ENCODE peak calls at places on chromosomes 6 and 20, in eight cellular contexts. One of them, this sample, is unnamed.

GRCh38 chr6:137704802-137705165 is 162.3 kb upstream of the TNFAIP3 start:
- DNase-seq in PC-3: no peak
- DNase-seq in upper lobe of left lung: no peak
- DNase-seq in AG10803: no peak
- DNase-seq in fibroblast of lung: no peak
- DNase-seq in adrenal gland: no peak
- DNase-seq in right lobe of liver: no peak
- DNase-seq in prostate gland: no peak
- DNase-seq in this sample: no peak

GRCh38 chr6:24581084-24581669 is 64.8 kb downstream of the KIAA0319 start:
- DNase-seq in AG10803: peak
- DNase-seq in PC-3: peak
- DNase-seq in prostate gland: peak
- DNase-seq in upper lobe of left lung: no peak
- DNase-seq in adrenal gland: peak
- DNase-seq in right lobe of liver: peak
- DNase-seq in fibroblast of lung: peak
- DNase-seq in this sample: peak

GRCh38 chr20:51931321-51931720 is 129.0 kb upstream of the SALL4 start:
- DNase-seq in AG10803: no peak
- DNase-seq in adrenal gland: no peak
- DNase-seq in prostate gland: no peak
- DNase-seq in upper lobe of left lung: no peak
- DNase-seq in fibroblast of lung: no peak
- DNase-seq in PC-3: no peak
- DNase-seq in right lobe of liver: no peak
- DNase-seq in this sample: no peak

GRCh38 chr6:12844284-12845223 is 128.0 kb downstream of the PHACTR1 start:
- DNase-seq in AG10803: peak
- DNase-seq in upper lobe of left lung: no peak
- DNase-seq in prostate gland: no peak
- DNase-seq in right lobe of liver: no peak
- DNase-seq in fibroblast of lung: no peak
- DNase-seq in PC-3: peak
- DNase-seq in adrenal gland: no peak
- DNase-seq in this sample: peak

GRCh38 chr6:144310761-144311160 is 25.6 kb downstream of the UTRN start:
- DNase-seq in fibroblast of lung: no peak
- DNase-seq in upper lobe of left lung: no peak
- DNase-seq in prostate gland: no peak
- DNase-seq in PC-3: no peak
- DNase-seq in right lobe of liver: no peak
- DNase-seq in AG10803: no peak
- DNase-seq in adrenal gland: no peak
- DNase-seq in this sample: no peak

GRCh38 chr6:328184-328670 is 35.9 kb downstream of the DUSP22 start:
- DNase-seq in adrenal gland: peak
- DNase-seq in AG10803: peak
- DNase-seq in fibroblast of lung: peak
- DNase-seq in upper lobe of left lung: no peak
- DNase-seq in prostate gland: no peak
- DNase-seq in PC-3: peak
- DNase-seq in right lobe of liver: no peak
- DNase-seq in this sample: peak

GRCh38 chr20:1811621-1812498 is 83.3 kb upstream of the SIRPA start:
- DNase-seq in right lobe of liver: no peak
- DNase-seq in PC-3: no peak
- DNase-seq in upper lobe of left lung: no peak
- DNase-seq in adrenal gland: no peak
- DNase-seq in fibroblast of lung: no peak
- DNase-seq in AG10803: peak
- DNase-seq in prostate gland: no peak
- DNase-seq in this sample: no peak

GRCh38 chr6:7587631-7588100 is 2.3 kb upstream of the SNRNP48 start:
- DNase-seq in fibroblast of lung: no peak
- DNase-seq in upper lobe of left lung: no peak
- DNase-seq in prostate gland: no peak
- DNase-seq in right lobe of liver: no peak
- DNase-seq in PC-3: peak
- DNase-seq in adrenal gland: no peak
- DNase-seq in AG10803: peak
- DNase-seq in this sample: peak

GRCh38 chr20:59192533-59192896 is 28.9 kb downstream of the ZNF831 start:
- DNase-seq in right lobe of liver: no peak
- DNase-seq in fibroblast of lung: no peak
- DNase-seq in PC-3: no peak
- DNase-seq in prostate gland: no peak
- DNase-seq in adrenal gland: no peak
- DNase-seq in upper lobe of left lung: peak
- DNase-seq in AG10803: no peak
- DNase-seq in this sample: no peak

GRCh38 chr6:46323312-46323965 is 152.7 kb upstream of the ENPP5 start:
- DNase-seq in prostate gland: no peak
- DNase-seq in adrenal gland: peak
- DNase-seq in fibroblast of lung: peak
- DNase-seq in upper lobe of left lung: no peak
- DNase-seq in PC-3: peak
- DNase-seq in right lobe of liver: no peak
- DNase-seq in AG10803: peak
- DNase-seq in this sample: peak

GRCh38 chr20:45470262-45470931 is 844 bp downstream of the WFDC2 start:
- DNase-seq in prostate gland: peak
- DNase-seq in AG10803: no peak
- DNase-seq in adrenal gland: no peak
- DNase-seq in fibroblast of lung: no peak
- DNase-seq in PC-3: no peak
- DNase-seq in right lobe of liver: no peak
- DNase-seq in upper lobe of left lung: peak
- DNase-seq in this sample: no peak

GRCh38 chr20:50297498-50298348 is 107.1 kb downstream of the CEBPB start:
- DNase-seq in upper lobe of left lung: no peak
- DNase-seq in fibroblast of lung: no peak
- DNase-seq in prostate gland: no peak
- DNase-seq in adrenal gland: no peak
- DNase-seq in right lobe of liver: no peak
- DNase-seq in PC-3: no peak
- DNase-seq in AG10803: no peak
- DNase-seq in this sample: no peak

GRCh38 chr6:79420054-79420453 is 117.2 kb downstream of the LCA5 start:
- DNase-seq in adrenal gland: no peak
- DNase-seq in fibroblast of lung: no peak
- DNase-seq in upper lobe of left lung: no peak
- DNase-seq in PC-3: no peak
- DNase-seq in right lobe of liver: no peak
- DNase-seq in AG10803: no peak
- DNase-seq in prostate gland: no peak
- DNase-seq in this sample: no peak

DNA sequence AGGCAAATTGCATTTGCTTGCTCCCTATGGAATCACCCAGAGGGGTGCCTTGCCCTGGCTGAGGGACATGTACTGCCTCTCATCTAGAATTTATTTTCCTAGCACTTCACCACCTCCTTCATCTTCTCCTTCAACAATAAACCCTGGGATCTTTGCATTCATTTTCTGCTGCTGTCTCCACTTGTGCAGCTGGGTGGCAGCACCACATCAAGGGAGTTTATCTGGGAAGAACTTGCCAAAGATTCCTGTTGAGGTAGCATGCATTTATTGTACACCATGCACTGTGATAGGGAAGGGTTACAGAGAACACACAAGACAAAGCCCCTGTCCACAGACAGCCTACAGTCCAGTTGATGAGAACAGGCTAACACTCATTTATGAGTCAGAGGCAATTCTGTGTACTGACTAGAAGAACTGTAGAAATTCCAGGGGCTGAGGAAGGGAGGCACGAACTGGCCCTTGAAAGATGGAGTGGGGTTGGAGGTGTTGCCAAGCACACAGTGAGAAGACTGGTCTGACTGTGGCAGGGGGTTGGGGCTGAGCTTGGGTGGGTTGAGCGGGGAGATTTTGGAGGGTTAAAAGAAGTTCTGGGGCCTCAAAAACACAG is 17.5 kb downstream of the C20orf173 start:
- DNase-seq in adrenal gland: peak
- DNase-seq in PC-3: peak
- DNase-seq in upper lobe of left lung: no peak
- DNase-seq in right lobe of liver: no peak
- DNase-seq in fibroblast of lung: peak
- DNase-seq in AG10803: peak
- DNase-seq in prostate gland: no peak
- DNase-seq in this sample: peak
- TF ChIP-seq CTCF in adrenal gland: peak
- TF ChIP-seq CTCF in PC-3: peak
- TF ChIP-seq CTCF in upper lobe of left lung: peak
- TF ChIP-seq CTCF in right lobe of liver: peak
- TF ChIP-seq CTCF in fibroblast of lung: peak
- TF ChIP-seq CTCF in AG10803: peak
- TF ChIP-seq CTCF in prostate gland: peak
- TF ChIP-seq CTCF in this sample: peak

GRCh38 chr6:29620629-29621028 is 12.4 kb downstream of the GABBR1 start:
- DNase-seq in PC-3: no peak
- DNase-seq in fibroblast of lung: no peak
- DNase-seq in prostate gland: no peak
- DNase-seq in upper lobe of left lung: no peak
- DNase-seq in AG10803: no peak
- DNase-seq in right lobe of liver: no peak
- DNase-seq in adrenal gland: no peak
- DNase-seq in this sample: no peak

GRCh38 chr6:29619578-29619977 is 13.4 kb downstream of the GABBR1 start:
- DNase-seq in PC-3: peak
- DNase-seq in right lobe of liver: no peak
- DNase-seq in AG10803: no peak
- DNase-seq in adrenal gland: no peak
- DNase-seq in upper lobe of left lung: no peak
- DNase-seq in prostate gland: no peak
- DNase-seq in fibroblast of lung: no peak
- DNase-seq in this sample: no peak

DNA sequence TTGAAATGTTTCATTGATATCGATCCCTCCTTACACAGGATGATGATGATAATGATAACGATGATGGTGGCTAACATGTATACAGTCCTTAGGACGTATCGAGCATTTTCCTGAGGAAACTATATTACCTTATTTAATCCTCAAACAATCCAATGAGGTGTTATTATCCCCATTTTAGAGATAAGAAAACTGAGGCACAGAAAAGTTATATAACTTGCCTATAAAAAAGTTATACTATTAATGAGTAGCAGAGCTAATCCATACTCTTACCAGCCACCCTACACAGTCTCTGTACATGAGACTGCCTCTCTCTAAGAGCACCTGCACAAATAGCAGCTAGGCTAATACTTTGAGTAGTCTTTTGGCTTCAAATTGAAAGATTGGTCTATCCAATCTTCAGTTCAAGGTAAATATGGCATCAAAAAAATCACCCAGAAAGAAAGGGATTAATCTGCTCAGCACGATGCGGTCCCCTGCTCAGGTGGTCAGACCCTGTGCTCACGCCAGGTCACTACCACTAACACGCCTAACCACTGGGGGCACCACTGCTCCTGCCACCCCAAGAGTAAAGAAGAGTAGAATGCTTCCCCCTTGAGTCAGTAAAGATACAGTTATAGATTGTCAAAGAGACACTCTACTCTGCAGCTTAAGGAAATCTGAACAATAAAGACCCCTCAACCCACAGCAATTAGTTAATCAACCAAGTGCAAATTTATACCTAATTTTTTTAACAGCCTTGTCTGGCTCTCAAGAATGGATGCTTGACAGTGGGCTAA is 15.0 kb downstream of the GABBR1 start:
- DNase-seq in prostate gland: no peak
- DNase-seq in adrenal gland: no peak
- DNase-seq in upper lobe of left lung: no peak
- DNase-seq in right lobe of liver: no peak
- DNase-seq in AG10803: no peak
- DNase-seq in PC-3: no peak
- DNase-seq in fibroblast of lung: no peak
- DNase-seq in this sample: no peak
- TF ChIP-seq CTCF in prostate gland: no peak
- TF ChIP-seq CTCF in adrenal gland: no peak
- TF ChIP-seq CTCF in upper lobe of left lung: no peak
- TF ChIP-seq CTCF in right lobe of liver: no peak
- TF ChIP-seq CTCF in AG10803: no peak
- TF ChIP-seq CTCF in PC-3: peak
- TF ChIP-seq CTCF in fibroblast of lung: no peak
- TF ChIP-seq CTCF in this sample: peak

DNA sequence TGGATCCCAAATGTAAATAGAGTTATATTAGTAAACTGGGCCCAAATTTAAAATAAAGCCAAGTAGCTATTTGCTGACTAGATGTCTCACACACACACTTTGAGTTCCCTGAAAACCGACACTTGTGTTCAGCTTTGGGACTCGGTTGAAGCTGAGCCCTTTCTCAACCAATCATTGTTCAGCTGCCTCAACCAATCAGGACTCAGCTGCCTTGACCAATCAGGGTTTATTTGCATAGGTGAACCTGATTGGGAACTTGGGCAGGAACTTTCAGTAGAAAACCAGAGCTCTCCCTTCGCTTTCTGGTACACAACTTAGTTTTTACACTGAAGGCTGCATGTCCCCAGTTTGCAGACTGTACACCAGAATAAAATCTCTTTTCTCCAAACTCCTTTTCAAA is 301.7 kb downstream of the FOXA2 start:
- DNase-seq in upper lobe of left lung: no peak
- DNase-seq in prostate gland: no peak
- DNase-seq in fibroblast of lung: no peak
- DNase-seq in adrenal gland: no peak
- DNase-seq in right lobe of liver: no peak
- DNase-seq in AG10803: no peak
- DNase-seq in PC-3: no peak
- DNase-seq in this sample: no peak
- TF ChIP-seq CTCF in upper lobe of left lung: no peak
- TF ChIP-seq CTCF in prostate gland: no peak
- TF ChIP-seq CTCF in fibroblast of lung: no peak
- TF ChIP-seq CTCF in adrenal gland: no peak
- TF ChIP-seq CTCF in right lobe of liver: no peak
- TF ChIP-seq CTCF in AG10803: no peak
- TF ChIP-seq CTCF in PC-3: no peak
- TF ChIP-seq CTCF in this sample: no peak

GRCh38 chr6:52691718-52692117 is 20.8 kb downstream of the TMEM14A start:
- DNase-seq in PC-3: peak
- DNase-seq in prostate gland: no peak
- DNase-seq in adrenal gland: no peak
- DNase-seq in fibroblast of lung: peak
- DNase-seq in AG10803: peak
- DNase-seq in upper lobe of left lung: no peak
- DNase-seq in right lobe of liver: no peak
- DNase-seq in this sample: no peak
- TF ChIP-seq CTCF in PC-3: peak
- TF ChIP-seq CTCF in prostate gland: peak
- TF ChIP-seq CTCF in adrenal gland: peak
- TF ChIP-seq CTCF in fibroblast of lung: no peak
- TF ChIP-seq CTCF in AG10803: peak
- TF ChIP-seq CTCF in upper lobe of left lung: no peak
- TF ChIP-seq CTCF in right lobe of liver: no peak
- TF ChIP-seq CTCF in this sample: no peak

GRCh38 chr6:165098165-165098564 is 211.2 kb downstream of the C6orf118 start:
- DNase-seq in prostate gland: no peak
- DNase-seq in PC-3: no peak
- DNase-seq in AG10803: no peak
- DNase-seq in right lobe of liver: no peak
- DNase-seq in upper lobe of left lung: no peak
- DNase-seq in adrenal gland: no peak
- DNase-seq in fibroblast of lung: no peak
- DNase-seq in this sample: no peak
- TF ChIP-seq CTCF in prostate gland: no peak
- TF ChIP-seq CTCF in PC-3: peak
- TF ChIP-seq CTCF in AG10803: no peak
- TF ChIP-seq CTCF in right lobe of liver: no peak
- TF ChIP-seq CTCF in upper lobe of left lung: no peak
- TF ChIP-seq CTCF in adrenal gland: no peak
- TF ChIP-seq CTCF in fibroblast of lung: no peak
- TF ChIP-seq CTCF in this sample: peak

GRCh38 chr6:38943964-38944363 is 104.6 kb upstream of the GLP1R start:
- DNase-seq in AG10803: no peak
- DNase-seq in PC-3: peak
- DNase-seq in adrenal gland: no peak
- DNase-seq in prostate gland: no peak
- DNase-seq in upper lobe of left lung: no peak
- DNase-seq in right lobe of liver: no peak
- DNase-seq in fibroblast of lung: no peak
- DNase-seq in this sample: no peak
- TF ChIP-seq CTCF in AG10803: no peak
- TF ChIP-seq CTCF in PC-3: peak
- TF ChIP-seq CTCF in adrenal gland: no peak
- TF ChIP-seq CTCF in prostate gland: no peak
- TF ChIP-seq CTCF in upper lobe of left lung: no peak
- TF ChIP-seq CTCF in right lobe of liver: peak
- TF ChIP-seq CTCF in fibroblast of lung: no peak
- TF ChIP-seq CTCF in this sample: peak

This sample was measured in brain microvascular endothelial cell.